ENCODE peak calls at places on chromosome 14, in four cellular contexts. R is activated CD4-positive, alpha-beta T cell treated with anti-CD3 and anti-CD28 coated beads, Interleukin-2, amount 50 U/mL, for 1 hour; Q is GM12865; P is stimulated activated CD8-positive, alpha-beta memory T cell treated with anti-CD3 and anti-CD28 coated beads, Interleukin-7, amount 100 ng/mL, for 1 hour. Z is an unnamed sample.
A peak's percentile ranks its signal among the peaks of the same experiment; 100 is the strongest.

GRCh38 chr14:37270629-37271028 is 72.9 kb downstream of the MIPOL1 start:
- DNase-seq in R (no peak), Q (no peak), P (no peak), Z (no peak)

GRCh38 chr14:104424406-104425072 is 155.0 kb upstream of the C14orf180 start:
- DNase-seq in R (no peak), Q (no peak), P (no peak), Z (no peak)

GRCh38 chr14:89117017-89117416 is 292.6 kb downstream of the TTC8 start:
- DNase-seq in R (no peak), Q (no peak), P (no peak), Z (no peak)

GRCh38 chr14:96559571-96559970 is 57.4 kb downstream of the PAPOLA start:
- DNase-seq in R (no peak), Q (no peak), P (no peak), Z (no peak)

GRCh38 chr14:42633504-42634095 is 1026.9 kb downstream of the LRFN5 start:
- DNase-seq in R (no peak), Q (no peak), P (no peak), Z (no peak)

GRCh38 chr14:84546236-84546635 is 983.7 kb upstream of the FLRT2 start:
- DNase-seq in R (no peak), Q (no peak), P (no peak), Z (no peak)

GRCh38 chr14:25041484-25041883 is 8.5 kb downstream of the STXBP6 start:
- DNase-seq in R (no peak), Q (no peak), P (no peak), Z (no peak)

GRCh38 chr14:74645244-74645643 is 33.2 kb upstream of the LTBP2 start:
- DNase-seq in R (no peak), Q (no peak), P (no peak), Z (no peak)

GRCh38 chr14:95117937-95118726 is 39.2 kb downstream of the DICER1 start:
- DNase-seq in R (no peak), Q (no peak), P (no peak), Z (no peak)

GRCh38 chr14:78154827-78155226 is 15.3 kb upstream of the NRXN3 start:
- DNase-seq in R (no peak), Q (no peak), P (no peak), Z (peak; percentile 21)

GRCh38 chr14:68886109-68886434 is 93.0 kb downstream of the ACTN1 start:
- DNase-seq in R (no peak), Q (no peak), P (no peak), Z (no peak)

GRCh38 chr14:34403646-34404045 is 58.4 kb downstream of the SPTSSA start:
- DNase-seq in R (no peak), Q (no peak), P (no peak), Z (peak; percentile 60)

GRCh38 chr14:32329146-32329545 is at the start of gene AKAP6:
- DNase-seq in R (no peak), Q (no peak), P (no peak), Z (no peak)

GRCh38 chr14:95481391-95482022 is 34.9 kb downstream of the SYNE3 start:
- DNase-seq in R (no peak), Q (no peak), P (no peak), Z (no peak)

GRCh38 chr14:23366163-23366921 is 1.4 kb upstream of the EFS start:
- DNase-seq in R (no peak), Q (no peak), P (no peak), Z (no peak)

GRCh38 chr14:74495356-74495755 is 1.8 kb downstream of the ISCA2 start:
- DNase-seq in R (no peak), Q (no peak), P (no peak), Z (peak; percentile 50)

GRCh38 chr14:58104808-58105207 is 47.2 kb downstream of the ARMH4 start:
- DNase-seq in R (no peak), Q (no peak), P (no peak), Z (no peak)

GRCh38 chr14:38250316-38250715 is 5.6 kb downstream of the CLEC14A start:
- DNase-seq in R (no peak), Q (no peak), P (no peak), Z (no peak)

GRCh38 chr14:39841088-39841487 is 408.9 kb upstream of the FBXO33 start:
- DNase-seq in R (no peak), Q (peak; percentile 51), P (no peak), Z (no peak)